ENCODE peak calls at places on chromosome 21, in nine cellular contexts. F, G, A, O, N, V, P, W and Q are unnamed samples.
A peak's percentile ranks its signal among the peaks of the same experiment; 100 is the strongest.

GRCh38 chr21:42830456-42831455 is 48.6 kb downstream of the WDR4 start:
- DNase-seq in G (peak; percentile 45), N (no peak), V (peak; percentile 40), P (no peak), O (no peak), W (no peak), A (peak; percentile 8), F (no peak), Q (no peak)

GRCh38 chr21:45831991-45832740 is 149.4 kb upstream of the COL6A1 start:
- DNase-seq in A (no peak), P (no peak), G (no peak), V (no peak), N (no peak), F (no peak), O (no peak), W (no peak), Q (no peak)

GRCh38 chr21:45887121-45887611 is 94.4 kb upstream of the COL6A1 start:
- DNase-seq in F (no peak), O (no peak), N (no peak), A (peak; percentile 38), W (no peak), P (no peak), V (peak; percentile 76), G (no peak), Q (no peak)

GRCh38 chr21:40575983-40576382 is 271.0 kb downstream of the DSCAM start:
- DNase-seq in W (no peak), F (peak; percentile 42), O (no peak), A (no peak), P (no peak), V (no peak), G (no peak), N (no peak), Q (no peak)

GRCh38 chr21:41596241-41596925 is 88.4 kb upstream of the TMPRSS2 start:
- DNase-seq in V (no peak), G (no peak), P (no peak), N (no peak), W (no peak), F (no peak), A (no peak), O (no peak), Q (no peak)

GRCh38 chr21:37670883-37671282 is 245.4 kb downstream of the KCNJ6 start:
- DNase-seq in G (no peak), F (no peak), P (no peak), O (no peak), W (no peak), V (no peak), A (no peak), N (no peak), Q (peak; percentile 81)

GRCh38 chr21:24939288-24939687 is 668.0 kb downstream of the MRPL39 start:
- DNase-seq in W (no peak), F (no peak), V (no peak), P (no peak), N (no peak), O (no peak), G (no peak), A (peak; percentile 73), Q (no peak)

GRCh38 chr21:29664615-29665014 is 275.2 kb downstream of the GRIK1 start:
- DNase-seq in P (no peak), W (no peak), O (no peak), G (no peak), A (no peak), V (no peak), F (no peak), N (no peak), Q (no peak)

GRCh38 chr21:42929969-42930368 is 4.5 kb upstream of the ERVH48-1 start:
- DNase-seq in G (no peak), P (no peak), O (no peak), F (no peak), W (no peak), A (no peak), N (no peak), V (no peak), Q (no peak)